ENCODE peak calls at places on chromosomes 12 and 14, in seven cellular contexts. R is Peyer's patch, A is heart left ventricle, B is fibroblast of mammary gland, Y is tibial nerve, G is hepatocyte, Q is AG10803. H is an unnamed sample.

GRCh38 chr14:24300326-24300980 is 803 bp downstream of the NOP9 start:
- DNase-seq in Q (no peak), A (no peak), Y (no peak), G (no peak), R (no peak), B (no peak), H (no peak)

GRCh38 chr12:100741084-100741711 is 53.4 kb upstream of the ANO4 start:
- DNase-seq in G (peak; percentile 30), R (no peak), B (peak; percentile 41), A (no peak), Y (peak; percentile 13), Q (peak; percentile 36), H (peak; percentile 41)

GRCh38 chr12:104138747-104139186 is 757 bp upstream of the NFYB start:
- DNase-seq in Y (no peak), B (peak; percentile 5), G (peak; percentile 5), A (no peak), Q (peak; percentile 15), R (no peak), H (no peak)

GRCh38 chr14:100574642-100575031 is 12.6 kb downstream of the BEGAIN start:
- DNase-seq in B (no peak), Q (no peak), G (no peak), R (no peak), A (no peak), Y (no peak), H (no peak)

GRCh38 chr12:49227701-49228100 is 37.2 kb upstream of the TUBA1C start:
- DNase-seq in B (no peak), Q (no peak), R (no peak), G (no peak), Y (no peak), A (no peak), H (no peak)

GRCh38 chr14:65720171-65720570 is 307.6 kb downstream of the FUT8 start:
- DNase-seq in R (no peak), Y (no peak), B (no peak), A (no peak), G (no peak), Q (no peak), H (no peak)

GRCh38 chr12:108564724-108565123 is 2.3 kb downstream of the ISCU start:
- DNase-seq in R (no peak), A (no peak), B (no peak), Y (no peak), Q (no peak), G (no peak), H (no peak)

GRCh38 chr14:45249847-45250575 is 3.0 kb downstream of the MIS18BP1 start:
- DNase-seq in G (peak; percentile 45), A (no peak), R (no peak), Y (peak; percentile 44), Q (peak; percentile 79), B (peak; percentile 89), H (peak; percentile 17)

GRCh38 chr12:59403259-59403932 is 192.4 kb upstream of the SLC16A7 start:
- DNase-seq in G (peak; percentile 77), Q (peak; percentile 85), A (no peak), B (peak; percentile 78), R (no peak), Y (peak; percentile 79), H (peak; percentile 59)

GRCh38 chr12:25648460-25648859 is 95.4 kb upstream of the LMNTD1 start:
- DNase-seq in A (peak; percentile 61), G (peak; percentile 66), B (peak; percentile 73), R (no peak), Q (peak; percentile 55), Y (no peak), H (no peak)

GRCh38 chr14:76786556-76786955 is 25.3 kb downstream of the VASH1 start:
- DNase-seq in G (no peak), Q (no peak), A (no peak), R (no peak), Y (no peak), B (no peak), H (no peak)

GRCh38 chr12:49357099-49357678 is 10.1 kb upstream of the SPATS2 start:
- DNase-seq in R (no peak), Q (peak; percentile 76), Y (no peak), B (peak; percentile 80), G (peak; percentile 37), A (no peak), H (no peak)

GRCh38 chr14:104086661-104087461 is 1.4 kb downstream of the ASPG start:
- DNase-seq in B (no peak), G (peak; percentile 11), R (no peak), Q (no peak), Y (no peak), A (peak; percentile 73), H (no peak)

GRCh38 chr12:51847830-51848727 is at the start of gene FIGNL2:
- DNase-seq in Q (no peak), R (no peak), A (peak; percentile 50), G (peak; percentile 70), Y (peak; percentile 39), B (no peak), H (no peak)

GRCh38 chr12:51848843-51849735 is 571 bp upstream of the FIGNL2 start:
- DNase-seq in Y (no peak), R (no peak), A (peak; percentile 32), Q (no peak), G (peak; percentile 70), B (no peak), H (no peak)

GRCh38 chr12:51846911-51847829 is 1.3 kb downstream of the FIGNL2 start:
- DNase-seq in Y (peak; percentile 52), A (peak; percentile 60), G (peak; percentile 84), B (no peak), R (no peak), Q (no peak), H (no peak)

GRCh38 chr12:51846209-51846779 is 2.2 kb downstream of the FIGNL2 start:
- DNase-seq in Y (no peak), A (no peak), G (no peak), B (no peak), Q (no peak), R (no peak), H (no peak)

DNA sequence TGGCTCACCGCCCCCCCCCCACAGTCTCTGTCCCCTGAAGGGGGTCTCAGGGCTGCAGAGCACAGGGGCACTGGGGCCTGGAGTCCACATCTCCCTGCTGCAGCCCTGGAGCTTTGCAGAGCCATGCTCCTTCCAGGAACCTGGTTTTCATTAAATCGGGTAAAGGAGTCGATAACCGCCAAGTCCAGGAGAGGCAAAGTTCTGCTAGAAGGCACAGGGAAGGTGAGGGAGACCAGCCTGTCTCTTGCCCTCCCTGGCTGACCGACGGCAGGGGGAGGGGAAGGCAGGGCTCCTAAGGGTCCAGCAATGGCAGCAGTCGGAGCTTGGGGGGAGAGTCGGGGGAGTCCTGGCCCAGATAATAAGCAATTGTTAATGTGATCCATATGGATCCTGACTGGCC is 3.1 kb downstream of the FIGNL2 start:
- DNase-seq in B (no peak), Q (no peak), A (no peak), R (no peak), G (no peak), Y (no peak), H (no peak)
- H3K4me3 ChIP-seq in B (no peak overlapping the region), Q (no peak overlapping the region), A (no peak overlapping the region), R (no peak overlapping the region), G (no peak overlapping the region), Y (no peak overlapping the region), H (no peak overlapping the region)

DNA sequence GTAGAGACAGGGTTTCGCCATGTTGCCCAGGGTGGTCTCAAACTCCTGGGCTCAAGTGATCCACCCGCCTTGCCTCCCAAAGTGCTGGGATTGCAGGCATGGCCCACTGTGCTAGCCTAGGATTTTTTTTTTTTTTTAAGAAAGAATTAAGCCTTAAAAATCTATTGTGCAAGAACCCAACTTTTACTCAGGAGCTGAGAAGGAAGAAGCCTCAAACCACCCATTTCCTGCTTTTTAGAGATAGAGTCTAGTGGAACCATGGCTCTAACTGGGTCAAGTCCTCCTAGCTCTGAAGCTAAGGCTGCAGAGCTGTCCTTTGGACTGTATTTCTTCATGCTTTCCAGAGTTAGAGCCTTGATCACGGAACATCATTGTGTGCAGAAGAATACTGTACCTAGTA is 1.3 kb upstream of the TSFM start:
- DNase-seq in A (no peak), Q (no peak), G (no peak), Y (no peak), B (no peak), R (no peak), H (no peak)
- H3K4me3 ChIP-seq in A (no peak overlapping the region), Q (no peak overlapping the region), G (no peak overlapping the region), Y (no peak overlapping the region), B (no peak overlapping the region), R (no peak overlapping the region), H (no peak overlapping the region)

GRCh38 chr14:105166571-105167302 is 1.8 kb downstream of the JAG2 start:
- DNase-seq in B (no peak), R (no peak), Q (no peak), Y (no peak), G (no peak), A (no peak), H (no peak)

GRCh38 chr14:105167303-105168092 is 1.1 kb downstream of the JAG2 start:
- DNase-seq in G (peak; percentile 48), Q (no peak), A (no peak), Y (no peak), R (peak; percentile 63), B (no peak), H (no peak)

GRCh38 chr14:105168496-105168978 is at the start of gene JAG2:
- DNase-seq in A (peak; percentile 76), B (no peak), G (peak; percentile 56), Q (no peak), Y (no peak), R (peak; percentile 75), H (peak; percentile 31)

GRCh38 chr14:105168979-105169507 is 467 bp upstream of the JAG2 start:
- DNase-seq in Y (no peak), B (no peak), Q (no peak), R (peak; percentile 63), A (no peak), G (peak; percentile 40), H (no peak)

GRCh38 chr14:105168093-105168420 is 519 bp downstream of the JAG2 start:
- DNase-seq in B (no peak), G (no peak), R (no peak), Y (no peak), Q (no peak), A (no peak), H (no peak)
- H3K4me3 ChIP-seq in B (no peak overlapping the region), G (peak overlapping the region; percentile 36), R (peak overlapping the region; percentile 25), Y (peak overlapping the region; percentile 52), Q (no peak overlapping the region), A (peak overlapping the region; percentile 53), H (peak overlapping the region; percentile 62)

GRCh38 chr12:118015306-118015705 is 1.2 kb upstream of the RFC5 start:
- DNase-seq in R (no peak), B (no peak), Y (no peak), G (no peak), Q (no peak), A (no peak), H (no peak)

GRCh38 chr12:118016424-118017264 is at the start of gene RFC5:
- DNase-seq in G (peak; percentile 100), Y (peak; percentile 98), Q (peak; percentile 95), B (peak; percentile 94), A (peak; percentile 99), R (peak; percentile 99), H (peak; percentile 98)

GRCh38 chr12:118015944-118016343 is 559 bp upstream of the RFC5 start:
- DNase-seq in G (no peak), B (no peak), Y (no peak), Q (no peak), R (no peak), A (no peak), H (peak; percentile 13)

GRCh38 chr12:118020036-118020435 is 3.5 kb downstream of the RFC5 start:
- DNase-seq in G (no peak), R (no peak), Q (no peak), B (no peak), Y (no peak), A (no peak), H (no peak)

DNA sequence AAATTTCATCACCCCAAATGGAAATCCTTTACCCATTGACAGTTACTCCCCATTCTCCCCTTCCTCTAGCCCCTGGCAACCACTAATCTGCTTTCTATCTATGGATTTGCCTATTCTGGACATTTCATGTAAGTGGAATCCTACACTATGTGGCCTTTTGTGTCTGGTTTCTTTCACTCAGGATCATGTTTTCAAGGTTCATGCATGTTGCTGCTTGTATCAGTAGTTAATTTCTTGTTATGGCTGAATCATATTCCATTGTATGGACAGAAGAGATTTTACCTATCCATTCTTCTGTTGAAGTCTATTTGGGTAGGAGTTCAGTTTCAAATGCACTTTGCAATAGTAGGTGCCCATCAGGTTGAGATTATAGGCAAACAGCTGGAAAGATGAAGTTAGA is 1.4 kb downstream of the RFC5 start:
- DNase-seq in Q (no peak), G (no peak), Y (no peak), R (no peak), A (no peak), B (no peak), H (no peak)
- H3K4me3 ChIP-seq in Q (no peak overlapping the region), G (no peak overlapping the region), Y (no peak overlapping the region), R (no peak overlapping the region), A (no peak overlapping the region), B (no peak overlapping the region), H (no peak overlapping the region)

H was measured in small intestine.